ENCODE peak calls at places on chromosomes 12 and 14, in nine cellular contexts. D is PC-3, M is fibroblast of lung, X is psoas muscle, E is thoracic aorta, N is body of pancreas, W is testis, V is mesendoderm, Z is aorta. O is an unnamed sample. For H3K36me3, the result is how much of the 10 kb centered on the place peaks cover.

GRCh38 chr12:26935636-26936378 is 2.0 kb downstream of the INTS13 start:
- DNase-seq in D (peak), M (no peak), X (no peak), E (no peak), N (no peak), W (no peak), V (no peak), Z (no peak), O (no peak)

GRCh38 chr14:68147331-68147730 is 327.8 kb downstream of the RAD51B start:
- DNase-seq in D (peak), M (no peak), X (no peak), E (no peak), N (no peak), W (no peak), V (no peak), Z (no peak), O (peak)

GRCh38 chr12:76236640-76237039 is 111.6 kb downstream of the BBS10 start:
- DNase-seq in D (peak), M (peak), X (no peak), E (no peak), N (no peak), W (no peak), V (no peak), Z (no peak), O (no peak)

GRCh38 chr14:22303589-22304195 is 285.3 kb downstream of the DAD1 start:
- DNase-seq in D (peak), M (peak), X (no peak), E (no peak), N (no peak), W (no peak), V (no peak), Z (no peak), O (peak)

GRCh38 chr12:22480016-22480415 is 64.3 kb downstream of the C2CD5 start:
- DNase-seq in D (no peak), M (no peak), X (no peak), E (no peak), N (no peak), W (no peak), V (no peak), Z (no peak), O (peak)

GRCh38 chr12:31362759-31363415 is 36.9 kb upstream of the SINHCAF start:
- DNase-seq in D (peak), M (no peak), X (no peak), E (no peak), N (no peak), W (no peak), V (peak), Z (peak), O (no peak)

GRCh38 chr12:50241178-50241577 is 42.1 kb downstream of the LIMA1 start:
- DNase-seq in D (peak), M (peak), X (no peak), E (no peak), N (no peak), W (no peak), V (no peak), Z (no peak), O (no peak)

GRCh38 chr14:50263321-50263720 is 31.9 kb upstream of the SOS2 start:
- DNase-seq in D (no peak), M (no peak), X (no peak), E (no peak), N (no peak), W (no peak), V (no peak), Z (no peak), O (no peak)

GRCh38 chr14:59206892-59207291 is 18.4 kb downstream of the DAAM1 start:
- DNase-seq in D (no peak), M (no peak), X (no peak), E (no peak), N (no peak), W (no peak), V (no peak), Z (no peak), O (no peak)

GRCh38 chr12:28884861-28885260 is 264.2 kb upstream of the FAR2 start:
- DNase-seq in D (no peak), M (peak), X (no peak), E (no peak), N (no peak), W (no peak), V (no peak), Z (no peak), O (no peak)
- H3K36me3 ChIP-seq in D (under half), M (under half), X (under half), E (under half), N (under half), W (under half), V (under half), Z (under half), O (under half)

GRCh38 chr12:7131502-7131866 is 1.3 kb downstream of the CLSTN3 start:
- DNase-seq in D (no peak), M (no peak), X (no peak), E (no peak), N (no peak), W (no peak), V (peak), Z (peak), O (no peak)
- H3K4me3 ChIP-seq in D (peak), M (peak), X (no peak), E (peak), N (no peak), W (no peak), V (no peak), Z (no peak), O (no peak)

DNA sequence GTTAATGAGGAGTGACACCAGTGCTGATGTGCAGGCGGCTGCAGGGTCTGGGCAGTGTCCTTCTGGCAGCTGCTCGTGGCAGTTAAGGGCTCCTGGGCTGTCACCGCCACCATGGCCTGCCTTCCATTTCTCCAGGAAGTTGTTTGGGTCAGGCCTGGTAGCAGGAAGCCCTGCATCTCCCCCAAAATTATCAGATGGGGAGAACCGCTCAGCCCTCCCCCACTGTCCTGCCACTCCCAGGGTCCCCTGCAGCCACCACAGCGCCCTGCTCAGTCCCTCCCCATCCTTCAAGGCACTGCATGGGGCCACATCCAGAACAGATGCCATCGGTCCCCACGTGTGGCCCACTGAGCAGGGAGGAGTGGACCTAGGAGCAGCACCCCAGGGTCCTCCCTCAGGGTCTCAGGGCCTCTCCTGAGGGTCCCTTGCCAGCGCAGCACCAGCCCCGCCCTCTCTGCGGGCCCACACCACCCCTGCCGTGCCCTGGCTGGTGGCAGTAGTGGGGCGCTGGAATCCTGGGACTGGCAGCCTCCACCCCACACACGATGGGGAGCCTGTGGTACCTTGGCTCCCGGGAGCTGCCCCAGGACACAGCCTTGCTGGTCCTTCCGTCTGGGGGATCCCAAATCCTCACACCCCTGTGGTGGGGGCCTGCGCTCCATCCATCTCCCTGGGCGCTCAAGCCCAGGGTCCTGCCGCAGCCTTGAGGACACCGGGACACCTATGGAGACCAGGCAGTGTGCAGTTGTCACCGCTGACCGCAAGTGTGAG is 10.3 kb upstream of the AMN start:
- DNase-seq in D (no peak), M (no peak), X (peak), E (no peak), N (no peak), W (no peak), V (no peak), Z (peak), O (no peak)
- H3K27ac ChIP-seq in D (no peak), M (no peak), X (no peak), E (no peak), N (no peak), W (no peak), V (no peak), Z (no peak), O (no peak)

DNA sequence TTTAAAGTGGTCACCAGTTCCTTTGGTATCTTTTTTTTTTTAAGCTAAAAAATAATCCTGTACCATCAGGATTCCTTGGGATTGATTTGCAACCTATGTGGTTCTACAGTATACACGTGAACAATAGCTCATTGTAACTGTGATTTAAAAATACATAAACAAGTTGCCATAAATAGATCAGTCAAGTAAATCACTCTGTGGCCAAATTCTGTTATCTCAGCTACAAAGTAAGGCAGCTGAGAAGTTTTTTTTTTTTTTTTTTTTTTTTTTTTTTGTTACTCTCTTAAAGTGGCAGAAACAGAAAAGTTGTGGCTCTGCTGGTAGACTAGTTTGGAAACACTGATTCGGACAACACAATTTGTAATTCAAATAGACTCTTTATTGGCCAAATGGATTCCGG is 104.5 kb downstream of the PRICKLE1 start:
- DNase-seq in D (no peak), M (peak), X (no peak), E (no peak), N (no peak), W (no peak), V (no peak), Z (no peak), O (no peak)
- H3K36me3 ChIP-seq in D (under half), M (under half), X (under half), E (under half), N (under half), W (under half), V (under half), Z (under half), O (under half)

GRCh38 chr12:80941916-80942315 is 4.2 kb upstream of the LIN7A start:
- DNase-seq in D (peak), M (no peak), X (no peak), E (no peak), N (no peak), W (no peak), V (no peak), Z (no peak), O (no peak)

GRCh38 chr12:80937391-80938238 is at the start of gene LIN7A:
- DNase-seq in D (no peak), M (peak), X (peak), E (no peak), N (no peak), W (peak), V (peak), Z (peak), O (peak)

GRCh38 chr12:80936642-80937390 is 918 bp downstream of the LIN7A start:
- DNase-seq in D (peak), M (peak), X (peak), E (no peak), N (peak), W (peak), V (peak), Z (peak), O (peak)

GRCh38 chr12:80938397-80938796 is 663 bp upstream of the LIN7A start:
- DNase-seq in D (no peak), M (no peak), X (no peak), E (no peak), N (no peak), W (no peak), V (no peak), Z (no peak), O (no peak)

GRCh38 chr12:80939231-80939950 is 1.7 kb upstream of the LIN7A start:
- DNase-seq in D (no peak), M (no peak), X (no peak), E (no peak), N (no peak), W (no peak), V (no peak), Z (no peak), O (no peak)
- H3K4me3 ChIP-seq in D (no peak), M (no peak), X (no peak), E (no peak), N (no peak), W (no peak), V (no peak), Z (no peak), O (no peak)

DNA sequence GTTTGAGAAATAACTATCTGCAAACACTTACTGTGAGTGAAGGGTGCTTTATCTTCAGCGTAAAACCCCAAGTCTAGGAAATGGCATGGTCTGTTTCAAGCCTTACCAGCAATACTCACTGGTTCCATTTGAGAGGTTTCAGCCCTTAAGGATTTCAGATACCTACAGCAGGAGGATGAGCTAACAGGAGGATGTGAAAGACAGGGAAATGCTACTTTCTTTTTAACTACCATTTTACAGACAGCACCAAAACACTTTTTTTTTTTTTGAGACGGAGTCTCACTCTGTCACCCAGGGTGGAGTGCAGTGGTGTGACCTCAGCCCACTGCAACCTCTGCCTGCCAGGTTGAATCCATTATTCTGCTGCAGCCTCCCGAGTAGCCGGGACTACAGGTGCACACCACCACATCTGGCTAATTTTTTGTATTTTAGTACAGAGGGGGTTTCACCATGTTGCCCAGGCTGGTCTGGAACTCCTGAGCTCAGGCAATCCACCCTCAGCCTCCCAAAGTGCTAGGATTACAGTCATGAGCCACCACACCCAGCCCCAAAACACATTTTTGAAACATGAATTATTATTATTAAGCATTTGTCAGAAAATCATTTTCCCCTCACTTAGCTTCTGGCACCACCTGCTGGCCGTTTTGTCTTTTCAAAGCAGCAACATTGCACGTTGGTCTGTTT is 4.6 kb downstream of the MTRFR start:
- DNase-seq in D (peak), M (peak), X (peak), E (peak), N (peak), W (peak), V (peak), Z (peak), O (peak)
- H3K27ac ChIP-seq in D (no peak), M (no peak), X (no peak), E (peak), N (peak), W (no peak), V (no peak), Z (no peak), O (no peak)

GRCh38 chr12:117530796-117531195 is 169.4 kb upstream of the NOS1 start:
- DNase-seq in D (no peak), M (no peak), X (no peak), E (no peak), N (no peak), W (no peak), V (no peak), Z (no peak), O (no peak)

GRCh38 chr12:117538926-117539325 is 177.5 kb upstream of the NOS1 start:
- DNase-seq in D (no peak), M (no peak), X (no peak), E (no peak), N (no peak), W (no peak), V (no peak), Z (no peak), O (no peak)

GRCh38 chr12:117528538-117528937 is 167.1 kb upstream of the NOS1 start:
- DNase-seq in D (no peak), M (no peak), X (no peak), E (no peak), N (no peak), W (no peak), V (no peak), Z (no peak), O (peak)

GRCh38 chr12:117538032-117538690 is 176.7 kb upstream of the NOS1 start:
- DNase-seq in D (peak), M (no peak), X (no peak), E (no peak), N (no peak), W (no peak), V (no peak), Z (no peak), O (no peak)

DNA sequence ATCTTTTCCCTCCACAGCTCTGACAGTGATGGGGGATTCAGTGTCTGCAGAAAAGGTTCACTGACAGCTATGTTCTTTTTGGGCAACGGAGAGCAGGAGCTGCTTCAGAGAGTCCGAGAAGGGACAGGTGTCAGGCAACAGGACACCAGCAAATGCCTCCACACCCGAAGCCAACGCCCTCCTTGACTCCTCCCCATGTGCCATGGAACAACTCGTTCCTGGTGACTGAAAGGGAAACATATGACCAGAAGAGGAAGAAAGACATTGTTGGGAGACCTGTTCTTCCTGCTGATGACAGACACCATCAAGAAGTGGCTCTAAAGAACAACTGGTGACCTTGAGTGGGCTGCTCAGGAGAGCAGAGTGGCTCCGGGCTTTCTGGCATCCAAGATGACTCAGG is 172.3 kb upstream of the NOS1 start:
- DNase-seq in D (no peak), M (no peak), X (peak), E (no peak), N (no peak), W (no peak), V (no peak), Z (no peak), O (peak)
- H3K36me3 ChIP-seq in D (under half), M (under half), X (under half), E (under half), N (under half), W (under half), V (under half), Z (under half), O (under half)

DNA sequence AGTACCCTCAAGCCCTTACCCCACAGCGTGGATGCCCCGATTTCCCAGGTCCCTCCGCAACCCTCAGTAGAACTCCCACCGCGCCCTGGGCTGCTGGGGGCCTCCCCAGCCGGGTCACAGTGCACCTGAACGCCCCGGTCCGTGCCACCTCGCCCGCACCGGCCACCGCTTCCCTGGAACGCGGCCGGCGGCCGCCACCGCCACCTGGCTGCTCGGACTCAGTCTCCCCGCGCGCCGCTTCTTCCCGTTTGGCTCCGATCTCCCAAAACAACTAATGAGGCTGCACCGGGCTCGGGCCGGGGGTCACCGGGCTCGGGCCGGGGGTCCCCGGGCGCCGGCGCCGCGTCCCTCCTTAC is 1.0 kb downstream of the ITPK1 start:
- DNase-seq in D (no peak), M (no peak), X (peak), E (no peak), N (peak), W (no peak), V (no peak), Z (peak), O (no peak)
- H3K4me3 ChIP-seq in D (peak), M (peak), X (peak), E (peak), N (peak), W (peak), V (peak), Z (peak), O (peak)

DNA sequence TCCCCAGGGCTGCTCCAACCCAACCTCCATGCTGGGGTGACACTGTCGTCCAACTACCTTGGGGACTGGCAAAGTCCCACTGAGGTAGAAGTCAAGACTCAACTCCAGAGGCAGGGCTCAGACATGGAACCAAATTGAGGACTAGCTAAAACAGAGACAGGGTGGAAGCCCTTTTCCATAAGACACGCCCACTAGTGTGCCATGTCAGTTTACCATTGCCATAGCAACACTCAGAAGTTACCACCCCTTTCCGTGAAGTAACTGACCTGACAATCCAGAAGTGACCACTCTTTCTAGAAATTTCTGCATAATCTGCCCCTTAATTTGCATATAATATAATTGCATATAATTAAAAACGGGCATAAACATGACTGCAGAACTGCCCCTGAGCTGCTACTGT is 409.6 kb downstream of the MED13L start:
- DNase-seq in D (no peak), M (no peak), X (no peak), E (no peak), N (no peak), W (no peak), V (peak), Z (no peak), O (no peak)
- H3K27ac ChIP-seq in D (no peak), M (no peak), X (no peak), E (no peak), N (no peak), W (no peak), V (no peak), Z (no peak), O (no peak)

GRCh38 chr14:77340389-77340788 is 19.6 kb downstream of the GSTZ1 start:
- DNase-seq in D (no peak), M (no peak), X (no peak), E (no peak), N (no peak), W (no peak), V (no peak), Z (no peak), O (no peak)

GRCh38 chr14:77346495-77346894 is 25.7 kb downstream of the GSTZ1 start:
- DNase-seq in D (no peak), M (no peak), X (no peak), E (no peak), N (no peak), W (no peak), V (no peak), Z (no peak), O (no peak)

GRCh38 chr14:77347746-77348145 is 26.9 kb downstream of the GSTZ1 start:
- DNase-seq in D (no peak), M (no peak), X (no peak), E (no peak), N (no peak), W (no peak), V (no peak), Z (no peak), O (no peak)

GRCh38 chr14:77342726-77343397 is 22.0 kb downstream of the GSTZ1 start:
- DNase-seq in D (no peak), M (peak), X (no peak), E (no peak), N (no peak), W (no peak), V (peak), Z (no peak), O (no peak)

DNA sequence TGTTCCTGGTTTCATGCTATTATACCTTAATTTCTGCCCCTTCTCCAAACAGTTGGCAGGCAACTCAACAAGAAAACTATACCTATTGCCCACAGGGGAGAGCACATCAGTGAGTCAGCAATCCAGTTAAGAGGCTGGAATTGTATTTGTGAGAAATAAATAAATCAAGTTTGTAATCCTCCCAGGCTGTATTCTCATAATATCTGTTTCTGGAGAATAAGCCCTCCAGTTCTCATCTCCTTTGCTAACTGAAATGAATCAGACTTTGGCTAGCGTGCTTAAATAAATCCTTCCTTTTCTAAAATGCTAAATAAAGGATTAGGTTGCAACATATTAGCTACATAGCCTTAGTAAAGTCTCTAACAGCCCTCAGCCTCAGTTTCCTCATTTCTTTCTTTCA is 23.8 kb downstream of the GSTZ1 start:
- DNase-seq in D (peak), M (no peak), X (no peak), E (no peak), N (no peak), W (no peak), V (no peak), Z (no peak), O (no peak)
- H3K36me3 ChIP-seq in D (under half), M (under half), X (under half), E (under half), N (under half), W (under half), V (under half), Z (under half), O (under half)